ENCODE peak calls at places on chromosomes 3 and 15, in ten cellular contexts. M is sigmoid colon, C is upper lobe of right lung, V is ovary, U is astrocyte, J is A549, D is MM.1S, T is H9, R is heart left ventricle, K is GM23248. A is an unnamed sample.
A peak's percentile ranks its signal among the peaks of the same experiment; 100 is the strongest.

GRCh38 chr3:111229301-111229700 is 157.7 kb downstream of the NECTIN3 start:
- DNase-seq in U (no peak), C (no peak), T (no peak), D (no peak), K (no peak), M (no peak), V (no peak), R (no peak), J (no peak), A (no peak)

GRCh38 chr3:166282931-166283330 is 445.7 kb upstream of the BCHE start:
- DNase-seq in J (no peak), K (no peak), T (no peak), D (no peak), U (no peak), V (no peak), M (no peak), C (no peak), R (no peak), A (no peak)

GRCh38 chr3:183328823-183329222 is 75.8 kb downstream of the B3GNT5 start:
- DNase-seq in U (peak; percentile 84), T (no peak), M (no peak), K (peak; percentile 53), D (no peak), V (no peak), J (no peak), R (no peak), C (no peak), A (no peak)

GRCh38 chr3:152268501-152269422 is at the start of gene MBNL1:
- DNase-seq in U (peak; percentile 68), K (peak; percentile 87), T (peak; percentile 81), M (peak; percentile 91), J (peak; percentile 88), C (peak; percentile 91), D (peak; percentile 91), R (peak; percentile 88), V (peak; percentile 77), A (peak; percentile 81)

GRCh38 chr3:136473716-136474326 is 223.7 kb downstream of the PCCB start:
- DNase-seq in V (no peak), C (no peak), K (peak; percentile 71), U (peak; percentile 76), R (no peak), M (no peak), D (no peak), T (no peak), J (no peak), A (no peak)

GRCh38 chr3:71709908-71710511 is 15.2 kb downstream of the EIF4E3 start:
- DNase-seq in V (no peak), U (no peak), C (no peak), J (no peak), T (no peak), D (no peak), K (no peak), R (no peak), M (no peak), A (no peak)

GRCh38 chr3:119236756-119237155 is 3.9 kb downstream of the B4GALT4 start:
- DNase-seq in V (no peak), K (no peak), D (no peak), T (no peak), R (no peak), U (no peak), J (no peak), C (no peak), M (no peak), A (no peak)

GRCh38 chr3:159077860-159078259 is 276.0 kb downstream of the MFSD1 start:
- DNase-seq in R (no peak), D (no peak), J (no peak), U (peak; percentile 90), T (no peak), V (no peak), M (no peak), C (no peak), K (peak; percentile 94), A (no peak)

GRCh38 chr15:44593042-44593736 is 56.2 kb downstream of the EIF3J start:
- DNase-seq in R (no peak), C (no peak), M (no peak), T (no peak), U (no peak), V (no peak), D (peak; percentile 28), K (peak; percentile 49), J (peak; percentile 11), A (no peak)

GRCh38 chr3:115698851-115699535 is 75.7 kb downstream of the GAP43 start:
- DNase-seq in R (peak; percentile 39), D (no peak), M (no peak), U (peak; percentile 61), J (no peak), C (no peak), K (peak; percentile 19), V (no peak), T (peak; percentile 80), A (no peak)

GRCh38 chr3:10763248-10763620 is 52.8 kb upstream of the SLC6A11 start:
- DNase-seq in V (no peak), T (no peak), D (no peak), U (no peak), C (no peak), K (no peak), J (no peak), R (no peak), M (no peak), A (no peak)

GRCh38 chr3:148585671-148586379 is 111.9 kb upstream of the AGTR1 start:
- DNase-seq in V (no peak), D (no peak), K (no peak), M (no peak), C (no peak), U (no peak), R (no peak), T (no peak), J (no peak), A (no peak)

GRCh38 chr15:21262851-21263400 is 177.4 kb downstream of the POTEB3 start:
- DNase-seq in C (no peak), T (no peak), V (no peak), M (no peak), K (no peak), J (peak; percentile 39), R (no peak), U (no peak), D (peak; percentile 4), A (no peak)

GRCh38 chr3:115386347-115386746 is 237.0 kb upstream of the GAP43 start:
- DNase-seq in J (no peak), D (no peak), T (no peak), R (no peak), U (no peak), C (no peak), M (no peak), V (no peak), K (no peak), A (no peak)

GRCh38 chr3:46674031-46674592 is 19.4 kb downstream of the ALS2CL start:
- DNase-seq in T (no peak), V (peak; percentile 11), K (no peak), D (no peak), U (no peak), J (no peak), C (peak; percentile 28), R (peak; percentile 18), M (peak; percentile 43), A (no peak)

DNA sequence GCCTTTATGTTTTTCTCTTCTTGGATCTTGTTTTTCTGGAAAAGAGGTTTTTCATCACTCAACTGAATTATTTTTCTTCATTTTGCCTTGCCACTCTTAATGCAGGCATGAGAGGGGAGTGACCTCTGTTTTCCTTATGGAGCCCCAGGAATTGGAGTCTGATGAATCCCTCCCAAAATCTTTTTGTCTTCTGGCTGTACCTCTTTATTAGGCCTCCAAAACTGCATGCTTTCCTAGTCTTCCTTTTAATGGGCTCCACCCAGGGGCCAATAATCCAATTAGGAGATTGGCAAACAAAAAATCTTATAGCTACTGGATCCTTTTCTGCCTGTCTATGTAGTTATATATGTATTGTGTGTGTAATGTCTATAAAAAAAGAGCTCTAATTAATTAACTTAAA is 192.4 kb upstream of the PEX5L start:
- DNase-seq in M (no peak), V (no peak), J (no peak), K (no peak), U (no peak), C (no peak), D (no peak), R (no peak), T (no peak), A (no peak)
- H3K9me3 ChIP-seq in M (peaks cover 5% of the 10 kb centered on the region), V (no peaks in the 10 kb centered on the region), J (no peaks in the 10 kb centered on the region), K (no peaks in the 10 kb centered on the region), U (peaks cover 10% of the 10 kb centered on the region), C (peaks cover 17% of the 10 kb centered on the region), D (no peaks in the 10 kb centered on the region), R (peaks cover 40% of the 10 kb centered on the region), T (peaks cover 46% of the 10 kb centered on the region), A (peaks cover 9% of the 10 kb centered on the region)

GRCh38 chr3:107612581-107613182 is 89.9 kb downstream of the BBX start:
- DNase-seq in V (no peak), K (no peak), R (no peak), U (no peak), C (no peak), J (no peak), D (no peak), M (no peak), T (no peak), A (no peak)
- H3K9me3 ChIP-seq in V (no peaks in the 10 kb centered on the region), K (no peaks in the 10 kb centered on the region), R (peaks cover 35% of the 10 kb centered on the region), U (no peaks in the 10 kb centered on the region), C (peaks cover 6% of the 10 kb centered on the region), J (no peaks in the 10 kb centered on the region), D (no peaks in the 10 kb centered on the region), M (no peaks in the 10 kb centered on the region), T (no peaks in the 10 kb centered on the region), A (no peaks in the 10 kb centered on the region)

GRCh38 chr15:25169318-25169717 is 214.5 kb downstream of the SNRPN start:
- DNase-seq in K (no peak), T (peak; percentile 13), J (no peak), M (peak; percentile 42), R (peak; percentile 6), V (peak; percentile 3), D (no peak), C (peak; percentile 38), U (no peak), A (no peak)
- H3K9me3 ChIP-seq in K (no peaks in the 10 kb centered on the region), T (peaks cover 40% of the 10 kb centered on the region), J (no peaks in the 10 kb centered on the region), M (peaks cover 5% of the 10 kb centered on the region), R (peaks cover 34% of the 10 kb centered on the region), V (no peaks in the 10 kb centered on the region), D (no peaks in the 10 kb centered on the region), C (peaks cover 16% of the 10 kb centered on the region), U (peaks cover 13% of the 10 kb centered on the region), A (peaks cover 42% of the 10 kb centered on the region)

DNA sequence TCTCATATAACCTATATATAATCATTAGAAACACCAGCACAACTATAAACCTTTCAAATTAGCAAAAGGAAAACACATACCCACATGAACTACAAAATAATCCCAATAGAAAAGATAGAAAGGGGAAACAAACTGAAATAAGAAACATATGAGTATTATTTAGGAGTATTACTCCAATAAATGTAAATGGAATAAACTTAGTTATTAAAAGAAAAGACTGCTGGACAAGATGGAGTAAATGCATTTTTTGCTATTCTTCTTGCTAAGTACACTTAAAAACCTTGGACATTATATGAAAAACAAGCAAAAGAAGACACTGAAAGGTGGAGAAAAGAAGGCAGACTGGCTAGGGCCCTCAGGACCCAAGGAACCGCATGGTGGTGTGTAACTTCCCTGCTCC is 43.5 kb upstream of the ADAMTS17 start:
- DNase-seq in U (no peak), R (no peak), T (no peak), C (no peak), J (no peak), M (no peak), K (no peak), V (no peak), D (no peak), A (no peak)
- H3K9me3 ChIP-seq in U (peaks cover 12% of the 10 kb centered on the region), R (peaks cover 53% of the 10 kb centered on the region), T (peaks cover 27% of the 10 kb centered on the region), C (peaks cover 7% of the 10 kb centered on the region), J (peaks cover 26% of the 10 kb centered on the region), M (peaks cover 6% of the 10 kb centered on the region), K (no peaks in the 10 kb centered on the region), V (no peaks in the 10 kb centered on the region), D (no peaks in the 10 kb centered on the region), A (no peaks in the 10 kb centered on the region)

GRCh38 chr3:177640319-177640997 is 443.2 kb upstream of the TBL1XR1 start:
- DNase-seq in T (peak; percentile 31), U (no peak), J (no peak), M (no peak), C (no peak), R (peak; percentile 32), D (no peak), V (no peak), K (no peak), A (no peak)
- H3K9me3 ChIP-seq in T (no peaks in the 10 kb centered on the region), U (no peaks in the 10 kb centered on the region), J (no peaks in the 10 kb centered on the region), M (no peaks in the 10 kb centered on the region), C (no peaks in the 10 kb centered on the region), R (peaks cover 16% of the 10 kb centered on the region), D (no peaks in the 10 kb centered on the region), V (no peaks in the 10 kb centered on the region), K (peaks cover 5% of the 10 kb centered on the region), A (no peaks in the 10 kb centered on the region)